ENCODE peak calls at places on chromosomes 2 and 18, in ten cellular contexts. Z, H, X, G, N, Y, A, V, K and Q are unnamed samples.

GRCh38 chr18:26103579-26103978 is 13.2 kb upstream of the SS18 start:
- DNase-seq in Z (no peak), H (no peak), X (no peak), G (no peak), N (no peak), Y (no peak), A (peak; percentile 4), V (peak; percentile 72), K (no peak), Q (no peak)

GRCh38 chr2:150866431-150866830 is 379.0 kb upstream of the RND3 start:
- DNase-seq in Z (no peak), H (peak; percentile 43), X (no peak), G (no peak), N (no peak), Y (no peak), A (no peak), V (no peak), K (no peak), Q (peak; percentile 20)

GRCh38 chr18:49813071-49813320 is 337 bp downstream of the ACAA2 start:
- DNase-seq in Z (no peak), H (peak; percentile 34), X (peak; percentile 62), G (no peak), N (peak; percentile 57), Y (no peak), A (no peak), V (no peak), K (peak; percentile 71), Q (peak; percentile 48)

GRCh38 chr2:226903179-226903578 is 67.3 kb downstream of the RHBDD1 start:
- DNase-seq in Z (peak; percentile 59), H (peak; percentile 83), X (no peak), G (no peak), N (no peak), Y (no peak), A (no peak), V (no peak), K (no peak), Q (no peak)

GRCh38 chr2:18503686-18504085 is 56.8 kb downstream of the RDH14 start:
- DNase-seq in Z (no peak), H (no peak), X (no peak), G (no peak), N (no peak), Y (no peak), A (no peak), V (no peak), K (no peak), Q (no peak)

GRCh38 chr18:44826418-44827259 is 146.0 kb downstream of the SETBP1 start:
- DNase-seq in Z (peak; percentile 48), H (peak; percentile 95), X (peak; percentile 63), G (peak; percentile 71), N (peak; percentile 88), Y (no peak), A (no peak), V (no peak), K (peak; percentile 32), Q (no peak)

GRCh38 chr2:235493402-235493774 is 455 bp upstream of the AGAP1 start:
- DNase-seq in Z (no peak), H (no peak), X (no peak), G (no peak), N (no peak), Y (no peak), A (no peak), V (no peak), K (no peak), Q (peak; percentile 40)

GRCh38 chr18:76056467-76057194 is 438.4 kb downstream of the ZNF516 start:
- DNase-seq in Z (no peak), H (no peak), X (peak; percentile 68), G (no peak), N (no peak), Y (no peak), A (no peak), V (no peak), K (no peak), Q (no peak)

GRCh38 chr2:72210470-72210869 is 62.8 kb upstream of the CYP26B1 start:
- DNase-seq in Z (no peak), H (no peak), X (no peak), G (no peak), N (no peak), Y (no peak), A (no peak), V (no peak), K (no peak), Q (no peak)

GRCh38 chr2:157172866-157173578 is 84.5 kb upstream of the GALNT5 start:
- DNase-seq in Z (peak; percentile 2), H (peak; percentile 56), X (no peak), G (no peak), N (no peak), Y (no peak), A (no peak), V (no peak), K (no peak), Q (no peak)

GRCh38 chr2:138846216-138846821 is 66.1 kb upstream of the NXPH2 start:
- DNase-seq in Z (peak; percentile 29), H (peak; percentile 9), X (no peak), G (no peak), N (peak; percentile 47), Y (no peak), A (no peak), V (no peak), K (no peak), Q (peak; percentile 40)

GRCh38 chr2:156399950-156400703 is 36.1 kb upstream of the GPD2 start:
- DNase-seq in Z (peak; percentile 80), H (peak; percentile 83), X (peak; percentile 94), G (no peak), N (peak; percentile 70), Y (no peak), A (no peak), V (peak; percentile 81), K (peak; percentile 85), Q (peak; percentile 63)

GRCh38 chr2:63424329-63425078 is 163.8 kb downstream of the WDPCP start:
- DNase-seq in Z (peak; percentile 35), H (peak; percentile 11), X (peak; percentile 36), G (no peak), N (peak; percentile 4), Y (no peak), A (no peak), V (peak; percentile 47), K (no peak), Q (peak; percentile 67)

GRCh38 chr2:241797441-241798080 is 11.4 kb upstream of the NEU4 start:
- DNase-seq in Z (no peak), H (no peak), X (peak; percentile 43), G (no peak), N (no peak), Y (no peak), A (no peak), V (no peak), K (peak; percentile 77), Q (no peak)